ENCODE peak calls at places on chromosomes 13 and 19, in five cellular contexts. S, B, J, F and K are unnamed samples.

GRCh38 chr13:84417426-84417825 is 535.2 kb upstream of the SLITRK1 start:
- DNase-seq in F (no peak), J (no peak), B (peak; percentile 4), S (no peak), K (no peak)

GRCh38 chr13:27921421-27921960 is 1.7 kb downstream of the PDX1 start:
- DNase-seq in B (no peak), J (no peak), F (no peak), S (no peak), K (no peak)

GRCh38 chr19:1173160-1173844 is 766 bp downstream of the SBNO2 start:
- DNase-seq in S (peak; percentile 65), J (no peak), F (no peak), B (peak; percentile 22), K (no peak)

GRCh38 chr13:95676100-95676774 is 702 bp upstream of the DNAJC3 start:
- DNase-seq in B (peak; percentile 52), S (no peak), J (no peak), F (no peak), K (no peak)

GRCh38 chr19:19381007-19381926 is 24.2 kb upstream of the GATAD2A start:
- DNase-seq in S (no peak), B (no peak), J (no peak), F (no peak), K (no peak)

GRCh38 chr13:35767256-35767981 is 290.9 kb upstream of the MAB21L1 start:
- DNase-seq in F (no peak), B (no peak), S (no peak), J (no peak), K (no peak)

GRCh38 chr13:110831437-110832204 is 83.2 kb downstream of the ANKRD10 start:
- DNase-seq in F (no peak), B (no peak), S (no peak), J (no peak), K (no peak)

GRCh38 chr19:35084078-35084762 is 31.4 kb upstream of the FXYD3 start:
- DNase-seq in J (no peak), B (no peak), F (no peak), S (no peak), K (no peak)

GRCh38 chr13:73158851-73159250 is 100.0 kb downstream of the KLF5 start:
- DNase-seq in B (peak; percentile 67), F (no peak), S (no peak), J (no peak), K (peak; percentile 83)

GRCh38 chr13:70310720-70311119 is 202.5 kb upstream of the KLHL1 start:
- DNase-seq in J (no peak), B (peak; percentile 13), F (no peak), S (no peak), K (peak; percentile 20)
- TF ChIP-seq CTCF in J (no peak), B (peak; percentile 7), F (no peak), S (no peak), K (peak; percentile 65)

DNA sequence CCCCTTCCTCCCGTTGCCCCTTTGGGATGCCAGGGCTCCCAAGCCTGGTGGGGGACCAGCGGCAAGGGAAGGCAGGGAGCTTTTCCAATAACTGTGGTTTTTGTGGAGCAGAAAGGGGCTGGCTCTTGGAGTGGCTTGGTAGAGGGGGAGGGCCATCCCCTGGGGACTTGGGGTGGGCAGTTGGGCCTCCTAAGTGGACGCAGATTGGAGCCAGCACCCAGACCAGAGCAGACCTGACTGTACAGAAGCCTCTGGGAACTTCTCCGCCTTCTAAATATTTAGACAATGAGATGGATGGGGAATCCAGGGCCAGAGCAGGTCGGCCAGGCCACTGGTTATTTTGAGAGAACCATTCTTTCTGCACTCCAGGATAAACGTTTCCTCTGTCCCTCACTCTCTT is 4.2 kb downstream of the PTGIR start:
- DNase-seq in B (peak; percentile 53), J (no peak), F (no peak), S (no peak), K (no peak)
- H3K4me3 ChIP-seq in B (peak overlapping the region; percentile 63), J (no peak overlapping the region), F (peak overlapping the region; percentile 19), S (no peak overlapping the region), K (no peak overlapping the region)

GRCh38 chr13:114299604-114300305 is 14.5 kb upstream of the CHAMP1 start:
- DNase-seq in F (no peak), J (no peak), S (no peak), B (no peak), K (no peak)

GRCh38 chr13:114309086-114309485 is 5.2 kb upstream of the CHAMP1 start:
- DNase-seq in S (no peak), F (no peak), J (no peak), B (no peak), K (no peak)

GRCh38 chr13:114298866-114299265 is 15.4 kb upstream of the CHAMP1 start:
- DNase-seq in J (no peak), F (no peak), S (no peak), B (no peak), K (no peak)

GRCh38 chr13:114304346-114305034 is 9.8 kb upstream of the CHAMP1 start:
- DNase-seq in F (no peak), B (no peak), J (no peak), S (no peak), K (no peak)

GRCh38 chr13:114303700-114304327 is 10.5 kb upstream of the CHAMP1 start:
- DNase-seq in B (no peak), J (no peak), S (no peak), F (no peak), K (no peak)
- TF ChIP-seq CTCF in B (no peak), J (no peak), S (no peak), F (no peak), K (no peak)

DNA sequence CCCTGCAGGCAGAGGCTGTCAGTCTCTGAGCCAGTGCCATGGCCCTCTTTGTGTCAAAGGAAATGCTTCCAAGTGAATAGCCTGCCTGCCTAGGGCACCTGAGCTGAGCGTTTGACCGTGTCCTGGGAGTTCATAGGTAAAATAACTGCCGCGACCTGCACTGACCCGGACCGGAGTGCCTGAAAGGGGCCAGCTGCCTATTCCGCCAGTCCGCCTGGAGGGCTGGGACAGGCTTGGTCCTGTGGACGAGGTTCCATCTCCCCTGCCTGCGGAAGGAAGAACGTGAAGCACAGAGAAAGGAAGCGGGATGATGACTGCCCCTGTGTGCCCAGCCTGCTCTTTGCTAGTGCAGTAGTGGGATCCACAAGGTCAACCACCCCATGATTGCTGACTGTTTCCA is 17.5 kb upstream of the ZNF492 start:
- DNase-seq in B (no peak), S (no peak), F (no peak), J (no peak), K (no peak)
- H3K4me3 ChIP-seq in B (no peak overlapping the region), S (no peak overlapping the region), F (no peak overlapping the region), J (no peak overlapping the region), K (no peak overlapping the region)

DNA sequence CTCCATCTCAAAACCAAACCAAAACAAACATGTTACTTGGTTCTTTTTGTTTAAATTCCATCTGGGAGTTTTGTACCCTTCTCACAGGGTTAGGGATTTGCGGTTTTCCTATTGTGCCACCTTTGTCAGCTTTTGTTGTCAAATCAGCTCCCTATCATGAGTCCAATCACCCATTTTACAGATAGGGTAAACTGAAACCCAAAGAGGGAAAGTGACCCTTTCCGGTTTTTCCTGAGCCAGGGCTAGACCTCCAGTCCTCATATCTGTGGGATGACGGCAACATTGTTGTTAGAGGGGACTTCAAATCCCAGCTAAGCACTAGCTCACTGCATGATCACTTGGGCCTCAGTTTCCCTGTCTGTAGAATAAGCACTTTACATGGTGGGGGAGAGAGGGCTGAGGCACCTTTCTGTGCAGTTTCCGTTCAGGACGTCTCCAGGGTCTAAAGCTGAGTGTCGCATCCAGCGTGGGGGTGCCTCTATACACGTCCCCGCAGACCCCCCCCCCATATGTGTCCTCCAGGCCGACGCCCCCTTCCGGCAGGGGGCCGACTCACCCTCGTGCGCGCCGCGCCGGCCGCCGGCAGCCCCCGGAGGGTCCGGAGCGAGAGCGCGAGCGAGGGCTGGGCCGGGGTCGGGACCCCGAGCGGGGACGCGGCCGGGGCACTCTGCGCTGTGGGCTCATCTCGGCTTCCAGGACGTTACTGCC is 3.9 kb downstream of the CCDC194 start:
- DNase-seq in J (no peak), S (no peak), F (no peak), B (no peak), K (no peak)
- TF ChIP-seq CTCF in J (no peak), S (no peak), F (no peak), B (no peak), K (peak; percentile 25)

DNA sequence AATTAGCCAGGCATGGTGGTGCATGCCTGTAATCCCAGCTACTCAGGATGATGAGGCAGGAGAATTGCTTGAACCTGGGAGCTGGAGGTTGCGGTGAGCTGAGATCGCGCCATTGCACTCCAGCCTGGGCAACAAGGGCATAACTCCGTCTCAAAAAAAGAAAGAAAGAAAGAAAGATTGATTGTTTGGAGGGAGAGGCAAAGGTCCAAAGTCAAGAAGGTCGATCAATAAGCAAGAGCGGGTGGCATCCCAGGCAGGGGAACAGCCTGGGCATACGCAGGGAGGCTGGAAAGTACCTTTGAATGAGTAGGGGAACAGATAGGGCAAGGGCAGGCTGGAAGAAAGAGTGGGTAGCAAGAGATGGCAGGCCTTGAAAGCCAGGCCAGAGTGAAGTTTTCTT is 11.9 kb upstream of the APOC4 start:
- DNase-seq in B (no peak), F (no peak), S (no peak), J (no peak), K (no peak)
- H3K4me3 ChIP-seq in B (no peak overlapping the region), F (no peak overlapping the region), S (no peak overlapping the region), J (no peak overlapping the region), K (no peak overlapping the region)

DNA sequence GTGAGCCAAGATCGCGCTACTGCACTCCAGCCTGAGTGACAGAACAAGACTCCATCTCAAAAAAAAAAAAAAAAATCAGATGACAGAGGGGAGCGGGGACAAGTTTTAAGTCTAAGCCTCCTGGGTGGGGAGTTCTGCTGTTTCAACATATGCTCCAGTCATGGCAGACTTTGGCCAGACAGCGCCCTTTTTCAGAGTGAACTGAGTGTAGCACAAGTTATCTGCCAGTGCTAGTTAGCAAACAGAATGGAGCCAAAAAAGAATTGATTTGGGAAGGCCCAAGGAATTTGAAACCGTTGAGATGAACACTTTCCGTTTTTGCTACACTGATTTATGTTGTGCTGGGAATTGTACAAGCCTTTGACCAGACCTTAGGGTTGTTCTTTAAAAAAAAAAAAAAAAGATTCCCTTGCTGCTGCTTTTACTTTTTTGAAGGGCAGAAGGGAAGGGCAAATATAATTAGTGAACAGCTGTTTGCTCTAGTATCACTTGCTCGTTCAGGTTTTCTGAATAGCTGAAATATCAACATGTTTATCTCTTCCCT is 5.7 kb downstream of the ACTN4 start:
- DNase-seq in J (no peak), S (no peak), F (peak; percentile 83), B (peak; percentile 51), K (no peak)
- TF ChIP-seq CTCF in J (no peak), S (no peak), F (no peak), B (no peak), K (no peak)

GRCh38 chr19:53908106-53908932 is 759 bp upstream of the CACNG7 start:
- DNase-seq in B (peak; percentile 71), J (no peak), S (peak; percentile 50), F (no peak), K (no peak)
- H3K4me3 ChIP-seq in B (peak overlapping the region; percentile 68), J (no peak overlapping the region), S (no peak overlapping the region), F (peak overlapping the region; percentile 15), K (no peak overlapping the region)